ENCODE peak calls at places on chromosome 12, in six cellular contexts. P, Q, Z, U, B and A are unnamed samples.

GRCh38 chr12:24695657-24696329 is 253.1 kb downstream of the BCAT1 start:
- DNase-seq in P (no peak), Q (no peak), Z (no peak), U (no peak), B (no peak), A (no peak)

GRCh38 chr12:76288218-76288617 is 60.0 kb downstream of the BBS10 start:
- DNase-seq in P (no peak), Q (no peak), Z (no peak), U (no peak), B (no peak), A (no peak)

GRCh38 chr12:24360461-24360860 is 411.0 kb upstream of the SOX5 start:
- DNase-seq in P (no peak), Q (no peak), Z (no peak), U (no peak), B (no peak), A (no peak)

GRCh38 chr12:91074068-91074819 is 16.4 kb upstream of the KERA start:
- DNase-seq in P (no peak), Q (no peak), Z (no peak), U (no peak), B (no peak), A (no peak)

GRCh38 chr12:104999347-104999685 is 13.2 kb downstream of the NOPCHAP1 start:
- DNase-seq in P (no peak), Q (no peak), Z (no peak), U (no peak), B (no peak), A (no peak)

GRCh38 chr12:115000038-115000437 is 316.1 kb upstream of the TBX3 start:
- DNase-seq in P (no peak), Q (peak), Z (no peak), U (no peak), B (no peak), A (no peak)

GRCh38 chr12:57452937-57453509 is 2.1 kb upstream of the INHBE start:
- DNase-seq in P (no peak), Q (peak), Z (peak), U (peak), B (peak), A (no peak)

GRCh38 chr12:41361791-41362190 is 173.7 kb downstream of the PDZRN4 start:
- DNase-seq in P (no peak), Q (no peak), Z (no peak), U (no peak), B (no peak), A (no peak)

GRCh38 chr12:70733385-70733784 is 96.2 kb upstream of the PTPRB start:
- DNase-seq in P (no peak), Q (peak), Z (no peak), U (peak), B (no peak), A (no peak)

GRCh38 chr12:54301428-54302045 is 722 bp upstream of the NFE2 start:
- DNase-seq in P (no peak), Q (no peak), Z (no peak), U (no peak), B (no peak), A (no peak)

GRCh38 chr12:79301181-79301580 is 389.6 kb downstream of the PAWR start:
- DNase-seq in P (no peak), Q (no peak), Z (no peak), U (no peak), B (no peak), A (no peak)

GRCh38 chr12:62123721-62124203 is 136.4 kb upstream of the USP15 start:
- DNase-seq in P (no peak), Q (peak), Z (no peak), U (peak), B (peak), A (no peak)

GRCh38 chr12:122988036-122988435 is 7.6 kb downstream of the ARL6IP4 start:
- DNase-seq in P (no peak), Q (no peak), Z (no peak), U (no peak), B (no peak), A (no peak)

GRCh38 chr12:90111646-90112565 is 403.3 kb upstream of the ATP2B1 start:
- DNase-seq in P (no peak), Q (no peak), Z (no peak), U (no peak), B (no peak), A (peak)

GRCh38 chr12:132583736-132584135 is 26.6 kb downstream of the LRCOL1 start:
- DNase-seq in P (no peak), Q (no peak), Z (no peak), U (no peak), B (no peak), A (no peak)

GRCh38 chr12:115752913-115753726 is 524.4 kb downstream of the MED13L start:
- DNase-seq in P (no peak), Q (peak), Z (no peak), U (peak), B (no peak), A (no peak)

GRCh38 chr12:81077686-81078441 is at the start of gene ACSS3:
- DNase-seq in P (no peak), Q (peak), Z (no peak), U (peak), B (no peak), A (no peak)

GRCh38 chr12:613996-614726 is 49.1 kb downstream of the NINJ2 start:
- DNase-seq in P (no peak), Q (peak), Z (no peak), U (no peak), B (peak), A (no peak)

GRCh38 chr12:88924162-88924561 is 343.9 kb upstream of the KITLG start:
- DNase-seq in P (no peak), Q (no peak), Z (no peak), U (no peak), B (no peak), A (no peak)

GRCh38 chr12:57622293-57623245 is 10.4 kb downstream of the B4GALNT1 start:
- DNase-seq in P (no peak), Q (no peak), Z (no peak), U (no peak), B (no peak), A (no peak)

GRCh38 chr12:52352951-52353350 is 14.3 kb downstream of the KRT85 start:
- DNase-seq in P (no peak), Q (no peak), Z (peak), U (no peak), B (no peak), A (no peak)

GRCh38 chr12:95633671-95634465 is 82.6 kb upstream of the USP44 start:
- DNase-seq in P (no peak), Q (peak), Z (no peak), U (no peak), B (no peak), A (no peak)

GRCh38 chr12:98446716-98447115 is 68.7 kb upstream of the TMPO start:
- DNase-seq in P (no peak), Q (peak), Z (no peak), U (no peak), B (no peak), A (no peak)

GRCh38 chr12:56601503-56601902 is 28.6 kb downstream of the BAZ2A start:
- DNase-seq in P (no peak), Q (peak), Z (no peak), U (no peak), B (peak), A (no peak)

GRCh38 chr12:12486661-12487240 is 75.9 kb downstream of the DUSP16 start:
- DNase-seq in P (no peak), Q (no peak), Z (no peak), U (no peak), B (no peak), A (no peak)

GRCh38 chr12:28937196-28937595 is 211.9 kb upstream of the FAR2 start:
- DNase-seq in P (no peak), Q (peak), Z (no peak), U (no peak), B (no peak), A (no peak)